ENCODE peak calls at places on chromosome 6, in eight cellular contexts. P is H54, O is COR-L47, T is NCI-H1092 treated with DMSO at 0.1 percent for 48 hours, U is mesothelial cell of epicardium, I is foreskin fibroblast, N is RCC 7860, Z is IMR-90. M is an unnamed sample.
A peak's percentile ranks its signal among the peaks of the same experiment; 100 is the strongest.

GRCh38 chr6:158328446-158328845 is 16.2 kb downstream of the TULP4 start:
- DNase-seq in P (no peak), O (no peak), T (no peak), U (no peak), I (no peak), N (no peak), Z (no peak), M (no peak)

GRCh38 chr6:30037182-30037788 is 23.8 kb upstream of the POLR1H start:
- DNase-seq in P (no peak), O (no peak), T (no peak), U (no peak), I (no peak), N (no peak), Z (peak; percentile 17), M (peak; percentile 37)

GRCh38 chr6:107132330-107132954 is 17.1 kb upstream of the BEND3 start:
- DNase-seq in P (no peak), O (no peak), T (peak; percentile 50), U (peak; percentile 49), I (no peak), N (no peak), Z (no peak), M (peak; percentile 56)

GRCh38 chr6:98716341-98716740 is 118.0 kb upstream of the POU3F2 start:
- DNase-seq in P (no peak), O (no peak), T (peak; percentile 65), U (no peak), I (no peak), N (no peak), Z (no peak), M (no peak)

GRCh38 chr6:87716928-87717655 is 15.1 kb upstream of the AKIRIN2 start:
- DNase-seq in P (no peak), O (no peak), T (no peak), U (no peak), I (no peak), N (no peak), Z (no peak), M (no peak)

GRCh38 chr6:3455490-3456394 is 1.1 kb downstream of the SLC22A23 start:
- DNase-seq in P (no peak), O (no peak), T (no peak), U (peak; percentile 51), I (no peak), N (no peak), Z (no peak), M (peak; percentile 14)

GRCh38 chr6:100300221-100300736 is 164.4 kb downstream of the SIM1 start:
- DNase-seq in P (peak; percentile 20), O (no peak), T (no peak), U (no peak), I (peak; percentile 96), N (peak; percentile 98), Z (peak; percentile 95), M (peak; percentile 88)

GRCh38 chr6:168678588-168678987 is 237.6 kb downstream of the SMOC2 start:
- DNase-seq in P (no peak), O (no peak), T (no peak), U (no peak), I (no peak), N (no peak), Z (no peak), M (no peak)

GRCh38 chr6:31070711-31071197 is 41.6 kb downstream of the C6orf15 start:
- DNase-seq in P (peak; percentile 73), O (peak; percentile 38), T (peak; percentile 1), U (peak; percentile 59), I (peak; percentile 79), N (peak; percentile 69), Z (peak; percentile 84), M (peak; percentile 74)

GRCh38 chr6:116877743-116878142 is 701 bp downstream of the RFX6 start:
- DNase-seq in P (no peak), O (no peak), T (no peak), U (no peak), I (no peak), N (no peak), Z (no peak), M (no peak)

GRCh38 chr6:146887447-146888077 is 288.8 kb downstream of the ADGB start:
- DNase-seq in P (no peak), O (no peak), T (no peak), U (no peak), I (peak; percentile 32), N (no peak), Z (peak; percentile 33), M (peak; percentile 51)

GRCh38 chr6:90436403-90436802 is 139.8 kb upstream of the BACH2 start:
- DNase-seq in P (no peak), O (no peak), T (no peak), U (no peak), I (no peak), N (no peak), Z (no peak), M (no peak)

GRCh38 chr6:30489081-30490030 is at the start of gene HLA-E:
- DNase-seq in P (peak; percentile 84), O (peak; percentile 2), T (peak; percentile 6), U (peak; percentile 82), I (peak; percentile 99), N (peak; percentile 95), Z (peak; percentile 100), M (peak; percentile 100)

GRCh38 chr6:161918154-161918553 is 644.3 kb upstream of the AGPAT4 start:
- DNase-seq in P (no peak), O (peak; percentile 43), T (no peak), U (no peak), I (no peak), N (no peak), Z (peak; percentile 38), M (no peak)